ENCODE peak calls at places on chromosomes 1 and 21, in six cellular contexts. O is transverse colon; N is pancreas; P is thoracic aorta; G is CD4-positive, alpha-beta memory T cell; H is ovary. Z is an unnamed sample.

GRCh38 chr1:7608628-7609295 is 162.3 kb upstream of the VAMP3 start:
- DNase-seq in O (no peak), P (no peak), N (no peak), G (no peak), H (no peak), Z (no peak)

GRCh38 chr21:26835027-26835713 is 10.0 kb downstream of the ADAMTS1 start:
- DNase-seq in P (no peak), N (no peak), O (no peak), G (no peak), H (no peak), Z (no peak)

GRCh38 chr1:226736001-226736907 is 2.8 kb downstream of the ITPKB start:
- DNase-seq in O (peak), G (no peak), N (no peak), P (no peak), H (no peak), Z (peak)

GRCh38 chr1:234330843-234331215 is 42.4 kb upstream of the COA6 start:
- DNase-seq in H (no peak), G (no peak), N (no peak), O (no peak), P (no peak), Z (no peak)

GRCh38 chr1:179366093-179366800 is 476 bp downstream of the AXDND1 start:
- DNase-seq in O (no peak), H (peak), G (no peak), N (no peak), P (no peak), Z (no peak)

GRCh38 chr1:184025242-184025675 is 12.3 kb downstream of the COLGALT2 start:
- DNase-seq in G (no peak), N (no peak), H (no peak), O (no peak), P (no peak), Z (peak)

GRCh38 chr1:176494436-176494835 is 31.5 kb downstream of the PAPPA2 start:
- DNase-seq in P (no peak), H (no peak), N (no peak), O (no peak), G (no peak), Z (no peak)

GRCh38 chr21:45266518-45267389 is 20.9 kb downstream of the POFUT2 start:
- DNase-seq in G (peak), P (no peak), H (no peak), N (no peak), O (no peak), Z (no peak)

GRCh38 chr1:216224233-216224632 is 199.0 kb downstream of the USH2A start:
- DNase-seq in N (no peak), O (no peak), H (no peak), G (no peak), P (no peak), Z (no peak)

GRCh38 chr1:203673550-203674411 is 47.1 kb downstream of the ATP2B4 start:
- DNase-seq in N (no peak), H (no peak), O (peak), P (peak), G (peak), Z (peak)

GRCh38 chr1:71351438-71351837 is 270.6 kb upstream of the ZRANB2 start:
- DNase-seq in N (no peak), G (no peak), O (no peak), P (no peak), H (no peak), Z (no peak)

GRCh38 chr1:46244656-46245371 is 2.7 kb upstream of the RAD54L start:
- DNase-seq in N (no peak), P (no peak), G (peak), O (no peak), H (no peak), Z (no peak)

GRCh38 chr1:25743164-25744139 is 56.5 kb upstream of the SELENON start:
- DNase-seq in N (peak), G (no peak), H (peak), O (peak), P (peak), Z (peak)

GRCh38 chr21:45282283-45283018 is 5.2 kb downstream of the POFUT2 start:
- DNase-seq in N (no peak), G (no peak), P (no peak), H (peak), O (peak), Z (peak)

GRCh38 chr1:111082421-111083192 is 57.3 kb downstream of the DRAM2 start:
- DNase-seq in G (no peak), O (no peak), N (no peak), P (no peak), H (no peak), Z (no peak)

GRCh38 chr1:8092603-8093141 is 66.6 kb upstream of the ERRFI1 start:
- DNase-seq in O (no peak), G (no peak), N (no peak), H (no peak), P (no peak), Z (no peak)

GRCh38 chr1:204151562-204152309 is at the start of gene ETNK2:
- DNase-seq in G (peak), N (peak), H (peak), O (peak), P (no peak), Z (peak)

GRCh38 chr1:221294244-221294643 is 415.0 kb downstream of the HLX start:
- DNase-seq in G (no peak), P (no peak), H (no peak), O (no peak), N (no peak), Z (no peak)
- H3K4me3 ChIP-seq in G (no peak), P (no peak), H (no peak), O (no peak), N (no peak), Z (no peak)

GRCh38 chr1:44801491-44802305 is 1.5 kb downstream of the PLK3 start:
- DNase-seq in O (peak), G (peak), N (peak), H (no peak), P (no peak), Z (peak)
- H3K4me3 ChIP-seq in O (no peak), G (peak), N (no peak), H (peak), P (peak), Z (peak)

DNA sequence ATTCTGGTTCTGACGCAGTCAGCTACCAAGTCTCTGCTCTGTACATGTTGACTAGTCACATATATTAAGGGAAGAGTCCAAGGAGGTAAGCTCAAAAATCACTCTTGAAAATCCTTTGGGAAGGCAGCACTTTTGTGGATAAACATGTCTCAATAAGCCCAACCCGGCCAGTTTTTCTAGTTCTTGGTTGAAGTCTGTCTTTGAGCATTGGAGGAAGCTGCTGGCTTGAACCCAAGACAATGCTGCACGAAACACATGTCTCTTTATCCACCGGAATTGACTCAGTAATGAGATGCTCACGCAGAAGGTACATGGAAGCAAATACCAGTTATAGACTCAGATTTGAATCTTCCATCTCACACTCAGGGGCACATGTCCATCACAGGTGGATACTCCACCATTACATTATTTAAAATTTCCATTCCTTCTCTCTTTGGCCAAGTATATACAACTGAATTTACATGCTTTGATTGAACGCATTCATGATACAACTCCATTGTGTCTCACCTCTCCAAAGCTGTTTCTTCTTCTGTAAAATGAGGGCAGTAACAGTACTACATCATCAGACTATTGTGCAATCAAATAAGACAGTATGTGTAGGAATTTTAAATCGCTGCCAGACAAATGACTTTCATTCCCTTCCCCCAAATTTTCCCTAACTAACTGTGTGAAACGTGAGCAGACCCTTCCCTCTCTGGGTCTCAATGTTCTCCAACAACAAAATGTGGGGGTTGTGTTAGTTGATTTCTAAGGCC is 9.6 kb upstream of the GUCA2A start:
- DNase-seq in H (no peak), P (no peak), O (no peak), G (no peak), N (no peak), Z (no peak)
- H3K4me3 ChIP-seq in H (no peak), P (no peak), O (no peak), G (no peak), N (no peak), Z (no peak)

GRCh38 chr1:210378721-210379120 is 50.0 kb downstream of the HHAT start:
- DNase-seq in N (no peak), O (no peak), G (no peak), P (no peak), H (no peak), Z (no peak)

GRCh38 chr1:210385228-210385627 is 56.5 kb downstream of the HHAT start:
- DNase-seq in P (no peak), O (no peak), H (no peak), N (no peak), G (no peak), Z (no peak)

GRCh38 chr1:210381934-210382333 is 53.2 kb downstream of the HHAT start:
- DNase-seq in H (no peak), N (no peak), G (no peak), O (no peak), P (no peak), Z (no peak)

GRCh38 chr1:210384625-210385024 is 55.9 kb downstream of the HHAT start:
- DNase-seq in G (no peak), N (no peak), O (no peak), P (no peak), H (no peak), Z (no peak)
- H3K4me3 ChIP-seq in G (no peak), N (no peak), O (no peak), P (no peak), H (no peak), Z (no peak)

DNA sequence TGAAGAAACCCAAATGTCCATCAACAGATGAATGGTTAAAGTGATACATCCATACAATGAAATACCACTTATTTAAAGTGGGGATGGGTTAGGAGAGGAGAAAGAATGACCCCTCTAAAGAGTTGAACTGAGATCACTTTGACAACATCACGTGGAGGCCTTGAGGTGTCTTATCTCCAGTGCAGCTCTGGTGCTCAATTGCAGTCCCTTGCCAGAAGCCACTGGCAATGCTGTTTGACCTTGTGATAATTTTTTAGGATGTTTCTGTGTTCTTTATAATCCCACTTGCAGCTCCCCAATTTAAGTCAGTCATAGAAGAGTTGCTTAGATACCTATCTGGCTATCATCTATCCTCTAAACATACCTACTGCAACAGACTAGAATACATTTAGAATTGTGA is 167.6 kb downstream of the ZNF648 start:
- DNase-seq in G (no peak), O (no peak), P (no peak), N (no peak), H (no peak), Z (no peak)
- H3K4me3 ChIP-seq in G (no peak), O (no peak), P (no peak), N (no peak), H (no peak), Z (no peak)

GRCh38 chr1:209937996-209938959 is at the start of gene SYT14:
- DNase-seq in H (no peak), O (no peak), N (peak), G (no peak), P (no peak), Z (no peak)
- H3K4me3 ChIP-seq in H (no peak), O (no peak), N (no peak), G (no peak), P (peak), Z (no peak)

DNA sequence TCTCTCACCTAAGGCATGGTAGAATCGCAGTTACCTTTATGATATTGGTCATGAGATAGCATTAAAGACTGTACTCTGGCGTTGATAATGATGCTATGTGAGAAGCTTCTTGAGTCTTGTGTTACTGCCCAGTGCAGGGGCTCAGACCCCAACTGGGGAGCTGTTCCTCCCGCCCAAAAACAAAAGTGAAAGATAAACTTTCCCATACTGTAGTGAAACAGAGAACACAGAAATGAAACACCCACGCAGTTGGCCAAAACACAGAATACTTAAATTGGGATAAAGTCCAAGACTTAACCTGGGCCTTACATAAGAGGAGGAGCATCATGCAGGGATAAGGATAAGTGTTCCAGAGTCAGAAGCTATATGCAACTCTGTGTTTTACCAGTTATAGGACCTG is 130.6 kb downstream of the HHIPL2 start:
- DNase-seq in H (no peak), P (no peak), N (no peak), O (no peak), G (no peak), Z (no peak)
- H3K4me3 ChIP-seq in H (no peak), P (no peak), N (no peak), O (no peak), G (no peak), Z (no peak)

GRCh38 chr1:208242829-208243521 is 1.2 kb downstream of the PLXNA2 start:
- DNase-seq in G (peak), H (no peak), N (no peak), P (no peak), O (peak), Z (peak)

GRCh38 chr1:208244584-208244916 is 366 bp upstream of the PLXNA2 start:
- DNase-seq in G (peak), N (no peak), H (no peak), P (no peak), O (no peak), Z (no peak)

GRCh38 chr1:208243851-208244583 is at the start of gene PLXNA2:
- DNase-seq in P (peak), H (peak), O (peak), N (peak), G (peak), Z (peak)

GRCh38 chr1:208243522-208243850 is 698 bp downstream of the PLXNA2 start:
- DNase-seq in O (no peak), N (no peak), H (no peak), P (no peak), G (peak), Z (no peak)

GRCh38 chr1:208245185-208245705 is 1.1 kb upstream of the PLXNA2 start:
- DNase-seq in H (peak), O (peak), P (peak), G (peak), N (peak), Z (peak)
- H3K4me3 ChIP-seq in H (peak), O (no peak), P (peak), G (peak), N (no peak), Z (peak)

Z was measured in psoas muscle.